ENCODE peak calls at places on chromosome 19, in eight cellular contexts. V, N, A, Z, R, G, L and E are unnamed samples.

GRCh38 chr19:19551862-19552192 is 13.8 kb downstream of the CILP2 start:
- DNase-seq in V (no peak), N (no peak), A (no peak), Z (no peak), R (no peak), G (no peak), L (no peak), E (no peak)

GRCh38 chr19:41588497-41589209 is 12.7 kb downstream of the CEACAM21 start:
- DNase-seq in V (peak), N (no peak), A (no peak), Z (no peak), R (no peak), G (peak), L (no peak), E (no peak)

GRCh38 chr19:38409631-38410133 is 6.8 kb downstream of the FAM98C start:
- DNase-seq in V (peak), N (no peak), A (no peak), Z (no peak), R (no peak), G (no peak), L (no peak), E (no peak)

GRCh38 chr19:12865746-12866415 is 15.4 kb downstream of the DNASE2 start:
- DNase-seq in V (no peak), N (no peak), A (no peak), Z (no peak), R (no peak), G (no peak), L (no peak), E (no peak)

GRCh38 chr19:48471836-48472235 is 2.7 kb downstream of the CYTH2 start:
- DNase-seq in V (no peak), N (no peak), A (no peak), Z (no peak), R (no peak), G (no peak), L (no peak), E (no peak)

GRCh38 chr19:16376649-16377048 is 52.0 kb downstream of the KLF2 start:
- DNase-seq in V (no peak), N (no peak), A (no peak), Z (peak), R (no peak), G (peak), L (peak), E (no peak)

GRCh38 chr19:42360787-42361544 is 29.1 kb downstream of the CNFN start:
- DNase-seq in V (no peak), N (no peak), A (no peak), Z (peak), R (no peak), G (peak), L (no peak), E (no peak)

GRCh38 chr19:29305268-29305667 is 92.3 kb upstream of the UQCRFS1 start:
- DNase-seq in V (no peak), N (no peak), A (no peak), Z (no peak), R (no peak), G (no peak), L (no peak), E (no peak)

GRCh38 chr19:44722131-44723121 is 23.5 kb downstream of the CEACAM16 start:
- DNase-seq in V (no peak), N (no peak), A (no peak), Z (no peak), R (no peak), G (peak), L (no peak), E (no peak)

GRCh38 chr19:14135355-14135754 is 1.0 kb downstream of the ASF1B start:
- DNase-seq in V (no peak), N (no peak), A (no peak), Z (no peak), R (no peak), G (no peak), L (no peak), E (no peak)

GRCh38 chr19:16836115-16836905 is 7.1 kb downstream of the SIN3B start:
- DNase-seq in V (peak), N (no peak), A (no peak), Z (no peak), R (no peak), G (peak), L (no peak), E (no peak)

GRCh38 chr19:51719251-51719901 is 4.4 kb downstream of the HAS1 start:
- DNase-seq in V (no peak), N (no peak), A (no peak), Z (no peak), R (no peak), G (no peak), L (no peak), E (no peak)

GRCh38 chr19:45402469-45403070 is 2.3 kb downstream of the PPP1R13L start:
- DNase-seq in V (peak), N (peak), A (no peak), Z (peak), R (no peak), G (no peak), L (peak), E (no peak)

GRCh38 chr19:18895038-18895827 is 725 bp downstream of the CERS1 start:
- DNase-seq in V (peak), N (no peak), A (no peak), Z (peak), R (peak), G (peak), L (peak), E (peak)

GRCh38 chr19:52191951-52192350 is 2.1 kb downstream of the PPP2R1A start:
- DNase-seq in V (peak), N (no peak), A (no peak), Z (no peak), R (no peak), G (peak), L (no peak), E (no peak)

GRCh38 chr19:49758292-49758691 is 4.8 kb downstream of the TSKS start:
- DNase-seq in V (peak), N (no peak), A (no peak), Z (no peak), R (no peak), G (no peak), L (no peak), E (peak)

GRCh38 chr19:33465371-33465770 is 56.2 kb downstream of the PEPD start:
- DNase-seq in V (no peak), N (no peak), A (no peak), Z (no peak), R (no peak), G (no peak), L (no peak), E (no peak)

GRCh38 chr19:35095667-35096368 is 19.8 kb upstream of the FXYD3 start:
- DNase-seq in V (no peak), N (no peak), A (no peak), Z (no peak), R (no peak), G (no peak), L (no peak), E (no peak)

GRCh38 chr19:17616686-17616960 is 61.2 kb downstream of the COLGALT1 start:
- DNase-seq in V (no peak), N (no peak), A (no peak), Z (no peak), R (no peak), G (no peak), L (no peak), E (no peak)

GRCh38 chr19:40603071-40603718 is 2.0 kb downstream of the LTBP4 start:
- DNase-seq in V (peak), N (peak), A (no peak), Z (no peak), R (no peak), G (no peak), L (no peak), E (no peak)

GRCh38 chr19:49110567-49110966 is 3.6 kb upstream of the LIN7B start:
- DNase-seq in V (peak), N (no peak), A (no peak), Z (no peak), R (no peak), G (no peak), L (no peak), E (no peak)

GRCh38 chr19:38975861-38976271 is 324 bp upstream of the FBXO17 start:
- DNase-seq in V (peak), N (peak), A (no peak), Z (no peak), R (no peak), G (no peak), L (no peak), E (no peak)

GRCh38 chr19:8988204-8988603 is 22.0 kb downstream of the MUC16 start:
- DNase-seq in V (no peak), N (no peak), A (no peak), Z (peak), R (peak), G (peak), L (no peak), E (no peak)

GRCh38 chr19:4717191-4717965 is 6.3 kb downstream of the DPP9 start:
- DNase-seq in V (peak), N (no peak), A (peak), Z (no peak), R (no peak), G (no peak), L (no peak), E (no peak)

GRCh38 chr19:32351807-32352630 is 6.6 kb downstream of the ZNF507 start:
- DNase-seq in V (peak), N (no peak), A (no peak), Z (no peak), R (no peak), G (no peak), L (no peak), E (no peak)

GRCh38 chr19:42075364-42075615 is 676 bp upstream of the ZNF574 start:
- DNase-seq in V (no peak), N (no peak), A (no peak), Z (no peak), R (no peak), G (no peak), L (no peak), E (no peak)

GRCh38 chr19:41264581-41265375 is 606 bp downstream of the HNRNPUL1 start:
- DNase-seq in V (peak), N (peak), A (no peak), Z (peak), R (no peak), G (peak), L (peak), E (peak)

GRCh38 chr19:15299568-15300409 is 32.5 kb downstream of the BRD4 start:
- DNase-seq in V (peak), N (no peak), A (no peak), Z (no peak), R (no peak), G (no peak), L (no peak), E (no peak)

GRCh38 chr19:15296841-15297415 is 35.4 kb downstream of the BRD4 start:
- DNase-seq in V (no peak), N (no peak), A (no peak), Z (no peak), R (no peak), G (no peak), L (no peak), E (no peak)

GRCh38 chr19:15300533-15301194 is 31.7 kb downstream of the BRD4 start:
- DNase-seq in V (peak), N (no peak), A (no peak), Z (no peak), R (no peak), G (peak), L (no peak), E (no peak)

GRCh38 chr19:15297416-15298224 is 34.7 kb downstream of the BRD4 start:
- DNase-seq in V (peak), N (peak), A (no peak), Z (peak), R (peak), G (peak), L (no peak), E (no peak)

DNA sequence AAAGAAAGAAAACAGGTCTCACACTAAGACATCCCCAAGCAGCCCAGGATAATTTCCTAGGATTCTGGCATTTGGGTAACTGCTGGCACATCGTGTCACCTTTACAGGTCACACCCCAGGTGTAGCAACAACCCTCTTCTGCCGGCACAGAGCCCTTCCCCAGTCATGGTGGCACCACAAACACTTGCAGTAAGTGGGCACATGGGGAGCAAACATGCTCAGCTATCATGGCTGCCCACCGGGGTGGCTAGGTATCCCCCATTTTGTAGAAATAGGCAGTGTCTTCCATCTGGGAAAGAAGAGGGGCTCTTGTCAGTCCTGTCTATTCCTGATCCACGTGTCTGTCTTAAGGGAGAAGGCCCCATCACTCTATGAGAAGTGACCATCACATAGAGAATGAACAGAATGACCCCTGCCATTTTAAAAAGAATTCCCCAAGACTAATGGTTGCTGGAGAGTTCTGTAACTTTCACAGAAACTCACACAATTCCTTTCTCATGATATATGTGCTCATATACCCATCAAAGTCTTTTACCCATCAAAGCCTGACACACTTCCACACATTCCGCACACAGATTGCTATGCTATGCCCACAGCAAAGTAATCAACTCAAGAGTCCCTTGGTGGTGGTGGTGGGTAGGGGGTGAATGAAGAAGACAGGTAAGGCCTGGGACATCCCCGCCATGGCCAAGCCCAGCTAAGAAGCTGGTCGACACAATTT is 33.3 kb downstream of the BRD4 start:
- DNase-seq in V (no peak), N (no peak), A (no peak), Z (no peak), R (no peak), G (no peak), L (no peak), E (no peak)
- H3K4me3 ChIP-seq in V (no peak), N (no peak), A (no peak), Z (no peak), R (no peak), G (no peak), L (no peak), E (no peak)

GRCh38 chr19:3098141-3098514 is 4.0 kb downstream of the GNA11 start:
- DNase-seq in V (peak), N (peak), A (no peak), Z (no peak), R (no peak), G (no peak), L (peak), E (peak)
- H3K4me3 ChIP-seq in V (peak), N (peak), A (no peak), Z (no peak), R (no peak), G (no peak), L (peak), E (peak)

DNA sequence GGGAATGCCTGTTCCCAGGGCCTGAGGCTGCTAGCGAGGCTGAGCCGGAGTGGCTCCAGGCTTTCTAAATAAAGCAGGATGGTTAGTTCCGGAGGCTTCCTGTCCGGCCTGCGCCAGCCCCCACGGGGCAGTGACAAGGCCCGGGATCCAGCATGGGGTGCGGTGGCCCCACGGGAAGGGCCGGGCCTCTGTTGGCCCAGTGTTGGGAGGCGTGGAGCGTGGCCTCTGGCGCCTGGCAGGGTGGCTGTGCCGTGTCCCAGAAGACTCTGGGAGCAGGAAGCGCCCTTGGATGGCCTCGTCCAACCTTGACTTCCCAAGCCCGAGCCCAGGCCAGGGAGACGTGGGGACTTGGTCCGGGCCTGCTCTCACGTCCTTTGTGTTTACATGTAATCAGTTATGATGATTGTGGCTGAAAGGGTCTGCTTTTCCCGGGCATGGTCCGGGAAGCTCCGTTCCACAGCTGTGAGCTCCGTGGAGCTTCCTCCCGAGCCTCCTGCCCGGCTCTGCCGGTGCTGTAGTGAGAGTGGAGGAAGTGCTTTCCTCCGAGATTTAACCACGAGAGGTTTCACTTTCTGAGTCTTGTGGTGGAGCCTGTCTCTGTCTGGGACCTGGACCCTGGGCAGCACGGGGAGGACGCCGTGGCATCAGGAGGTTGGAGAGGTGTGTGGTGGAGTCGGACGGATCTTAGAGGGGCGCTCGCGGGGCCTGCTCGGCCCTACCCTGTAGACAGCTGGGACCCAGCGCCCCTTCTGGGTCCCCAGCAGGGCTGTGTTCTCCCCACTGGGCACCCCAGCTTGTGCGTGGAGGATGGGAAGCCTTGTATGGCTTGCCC is 4.6 kb downstream of the GNA11 start:
- DNase-seq in V (peak), N (peak), A (no peak), Z (no peak), R (no peak), G (peak), L (peak), E (no peak)
- H3K4me3 ChIP-seq in V (peak), N (peak), A (no peak), Z (no peak), R (no peak), G (no peak), L (peak), E (peak)

GRCh38 chr19:1070576-1070930 is 3.6 kb downstream of the ARHGAP45 start:
- DNase-seq in V (no peak), N (no peak), A (no peak), Z (no peak), R (no peak), G (no peak), L (peak), E (no peak)

GRCh38 chr19:1070931-1071791 is 4.2 kb downstream of the ARHGAP45 start:
- DNase-seq in V (no peak), N (no peak), A (no peak), Z (no peak), R (no peak), G (no peak), L (peak), E (no peak)

GRCh38 chr19:1073063-1073955 is 6.3 kb downstream of the ARHGAP45 start:
- DNase-seq in V (no peak), N (no peak), A (no peak), Z (peak), R (no peak), G (no peak), L (peak), E (no peak)

GRCh38 chr19:1073956-1074511 is 7.1 kb downstream of the ARHGAP45 start:
- DNase-seq in V (no peak), N (no peak), A (no peak), Z (peak), R (no peak), G (no peak), L (peak), E (no peak)

DNA sequence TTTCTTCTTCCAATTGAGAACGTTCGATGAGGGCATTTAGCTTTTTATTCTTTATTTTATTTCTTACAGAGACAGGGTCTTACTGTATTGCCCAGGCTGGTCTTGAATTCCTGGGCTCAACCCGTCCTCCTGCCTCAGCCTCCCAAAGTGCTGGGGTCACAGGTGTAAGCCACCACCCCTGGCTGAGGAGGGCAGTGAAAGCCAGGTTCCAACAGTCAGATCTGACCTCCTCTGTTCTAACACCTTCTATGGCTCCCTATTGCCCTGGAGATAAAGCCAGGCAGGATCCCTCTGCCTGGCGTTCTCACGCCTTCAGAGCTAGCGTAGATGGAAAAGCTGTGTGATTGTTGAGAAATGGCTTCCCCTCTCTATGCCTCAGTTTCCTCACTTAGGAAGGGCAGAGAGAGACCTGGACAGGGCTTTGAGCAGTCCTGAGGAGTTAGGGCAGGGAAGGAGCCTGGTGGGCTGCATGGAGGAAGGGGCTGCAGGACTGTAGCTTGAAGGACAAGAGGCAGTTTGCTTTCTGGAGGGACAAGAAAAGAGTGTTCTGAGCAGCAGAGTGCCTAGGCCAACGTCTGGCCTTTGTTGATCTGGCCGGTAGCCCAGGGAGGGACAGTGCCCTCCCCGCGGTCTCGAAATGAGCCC is 5.5 kb downstream of the ARHGAP45 start:
- DNase-seq in V (no peak), N (no peak), A (no peak), Z (no peak), R (no peak), G (no peak), L (no peak), E (no peak)
- H3K4me3 ChIP-seq in V (no peak), N (no peak), A (no peak), Z (no peak), R (no peak), G (no peak), L (no peak), E (no peak)

DNA sequence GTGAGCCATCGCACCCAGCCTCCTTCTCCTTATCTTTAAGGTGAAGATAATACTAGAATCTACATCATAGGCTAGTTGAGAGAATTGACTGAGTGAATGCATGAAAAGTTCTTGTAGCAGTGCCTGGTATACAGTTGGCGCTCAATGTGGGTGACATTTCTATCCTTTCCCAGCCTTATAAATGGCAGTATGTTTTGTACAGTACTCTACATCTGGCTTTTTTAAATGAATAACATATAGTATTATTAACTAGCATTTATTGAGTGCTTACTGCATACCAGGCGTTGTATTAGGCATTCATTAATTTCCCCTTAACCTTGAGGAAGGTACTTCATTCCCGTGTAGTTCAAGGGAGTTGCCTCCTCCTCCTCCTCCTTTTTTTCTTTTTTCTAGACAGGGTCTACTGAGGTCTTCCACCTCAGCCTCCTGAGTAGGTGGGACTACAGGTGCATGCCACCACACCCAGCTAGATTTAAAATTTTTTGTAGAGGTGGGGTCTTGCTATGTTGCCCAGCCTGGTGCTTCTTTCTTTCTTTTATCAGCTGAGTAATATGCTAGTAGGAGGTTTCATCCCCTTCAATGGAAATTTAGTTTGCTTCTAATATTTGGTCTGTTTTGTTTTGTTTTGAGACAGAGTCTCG is 2.8 kb downstream of the C5AR1 start:
- DNase-seq in V (no peak), N (no peak), A (no peak), Z (no peak), R (no peak), G (no peak), L (no peak), E (no peak)
- H3K4me3 ChIP-seq in V (no peak), N (no peak), A (no peak), Z (no peak), R (no peak), G (no peak), L (no peak), E (no peak)